ENCODE peak calls at places on chromosome 18, in five cellular contexts. M, C, F, Q and I are unnamed samples.

GRCh38 chr18:54388203-54389142 is 30.8 kb downstream of the C18orf54 start:
- DNase-seq in Q (peak), F (peak), C (peak), M (peak), I (peak)

GRCh38 chr18:47484068-47484467 is 232.6 kb upstream of the SKOR2 start:
- DNase-seq in C (no peak), F (no peak), Q (no peak), M (no peak), I (no peak)

GRCh38 chr18:32450026-32450681 is 20.5 kb downstream of the GAREM1 start:
- DNase-seq in M (no peak), Q (no peak), F (no peak), C (no peak), I (no peak)

GRCh38 chr18:53426656-53427055 is 797.8 kb downstream of the MBD2 start:
- DNase-seq in M (no peak), F (peak), Q (no peak), C (no peak), I (no peak)

GRCh38 chr18:22152093-22152492 is 17.3 kb upstream of the GATA6 start:
- DNase-seq in M (no peak), F (no peak), C (no peak), Q (no peak), I (no peak)

GRCh38 chr18:55534996-55535395 is 53.0 kb downstream of the TCF4 start:
- DNase-seq in F (no peak), C (no peak), Q (no peak), M (no peak), I (no peak)

GRCh38 chr18:70501358-70501757 is 212.5 kb downstream of the SOCS6 start:
- DNase-seq in C (no peak), M (no peak), Q (no peak), F (no peak), I (no peak)

GRCh38 chr18:70826571-70826970 is 537.7 kb downstream of the SOCS6 start:
- DNase-seq in C (no peak), F (no peak), M (no peak), Q (no peak), I (no peak)

GRCh38 chr18:697771-698170 is 14.7 kb downstream of the ENOSF1 start:
- DNase-seq in C (no peak), Q (peak), M (no peak), F (no peak), I (no peak)

GRCh38 chr18:3665780-3666525 is 216.0 kb downstream of the TGIF1 start:
- DNase-seq in Q (peak), M (peak), F (peak), C (peak), I (peak)

GRCh38 chr18:45227004-45227403 is 388.3 kb upstream of the SLC14A2 start:
- DNase-seq in F (no peak), M (peak), C (no peak), Q (peak), I (no peak)

GRCh38 chr18:23503967-23504352 is 649 bp downstream of the RMC1 start:
- DNase-seq in F (no peak), Q (peak), C (no peak), M (peak), I (peak)

GRCh38 chr18:62682396-62682795 is 32.9 kb upstream of the PHLPP1 start:
- DNase-seq in M (no peak), Q (peak), F (peak), C (no peak), I (no peak)

GRCh38 chr18:39843546-39843945 is 2111.5 kb upstream of the PIK3C3 start:
- DNase-seq in F (peak), M (no peak), Q (no peak), C (no peak), I (no peak)

GRCh38 chr18:32801236-32801635 is 28.4 kb upstream of the KLHL14 start:
- DNase-seq in Q (no peak), M (no peak), C (no peak), F (peak), I (no peak)

GRCh38 chr18:68909579-68909978 is 111.7 kb downstream of the CCDC102B start:
- DNase-seq in C (no peak), M (no peak), Q (no peak), F (no peak), I (no peak)

GRCh38 chr18:55477537-55478300 is 110.3 kb downstream of the TCF4 start:
- DNase-seq in Q (no peak), M (peak), F (no peak), C (no peak), I (peak)

GRCh38 chr18:56851774-56852173 is 200.6 kb downstream of the WDR7 start:
- DNase-seq in C (no peak), F (no peak), M (no peak), Q (no peak), I (peak)

GRCh38 chr18:34595673-34596072 is 114.4 kb upstream of the DTNA start:
- DNase-seq in F (peak), Q (peak), M (peak), C (peak), I (no peak)

GRCh38 chr18:59909289-59910036 is 9.7 kb downstream of the PMAIP1 start:
- DNase-seq in M (no peak), Q (no peak), C (no peak), F (no peak), I (no peak)

GRCh38 chr18:5414546-5414945 is 119.0 kb upstream of the ZBTB14 start:
- DNase-seq in M (no peak), F (peak), Q (peak), C (no peak), I (no peak)

GRCh38 chr18:56962322-56962721 is 184.6 kb upstream of the BOD1L2 start:
- DNase-seq in Q (no peak), M (no peak), C (no peak), F (no peak), I (no peak)

GRCh38 chr18:69885381-69885780 is 62.3 kb downstream of the CD226 start:
- DNase-seq in Q (no peak), C (no peak), M (no peak), F (no peak), I (no peak)

DNA sequence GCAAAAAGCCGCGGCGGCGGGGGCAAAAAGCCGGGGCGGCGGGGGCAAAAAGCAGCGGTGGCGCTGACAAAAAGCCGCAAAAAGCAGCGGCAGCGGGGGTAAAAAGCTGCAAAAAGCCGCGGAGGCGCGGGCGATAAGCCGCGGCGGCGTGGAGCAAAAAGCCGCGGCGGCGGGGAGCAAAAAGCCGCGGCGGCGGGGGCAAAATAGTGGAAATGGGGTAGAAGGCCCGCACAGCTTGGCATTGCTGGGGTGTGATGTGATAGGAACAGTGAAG is 450.1 kb downstream of the ANKRD30B start:
- DNase-seq in Q (no peak), F (no peak), M (peak), C (no peak), I (no peak)
- H3K4me3 ChIP-seq in Q (no peak), F (no peak), M (peak), C (no peak), I (no peak)

GRCh38 chr18:76564117-76564516 is 69.1 kb upstream of the ZNF516 start:
- DNase-seq in F (no peak), M (peak), C (peak), Q (no peak), I (no peak)

GRCh38 chr18:76566987-76567386 is 71.9 kb upstream of the ZNF516 start:
- DNase-seq in C (no peak), M (no peak), F (no peak), Q (no peak), I (no peak)

GRCh38 chr18:76565238-76566173 is 70.5 kb upstream of the ZNF516 start:
- DNase-seq in F (peak), C (no peak), Q (peak), M (peak), I (no peak)

GRCh38 chr18:76562286-76562840 is 67.3 kb upstream of the ZNF516 start:
- DNase-seq in C (no peak), Q (no peak), M (no peak), F (no peak), I (no peak)

GRCh38 chr18:76564636-76565237 is 69.7 kb upstream of the ZNF516 start:
- DNase-seq in C (no peak), F (no peak), M (no peak), Q (no peak), I (no peak)
- H2AFZ ChIP-seq in C (peak), F (no peak), M (peak), Q (no peak), I (no peak)

GRCh38 chr18:8218263-8218662 is 391.0 kb upstream of the RAB12 start:
- DNase-seq in F (peak), M (no peak), C (no peak), Q (peak), I (no peak)

GRCh38 chr18:8208716-8209115 is 400.5 kb upstream of the RAB12 start:
- DNase-seq in Q (no peak), F (no peak), C (no peak), M (no peak), I (no peak)

GRCh38 chr18:8215741-8216140 is 393.5 kb upstream of the RAB12 start:
- DNase-seq in F (no peak), Q (peak), C (no peak), M (no peak), I (no peak)

GRCh38 chr18:8217041-8217564 is 392.1 kb upstream of the RAB12 start:
- DNase-seq in F (peak), M (no peak), Q (peak), C (no peak), I (no peak)

DNA sequence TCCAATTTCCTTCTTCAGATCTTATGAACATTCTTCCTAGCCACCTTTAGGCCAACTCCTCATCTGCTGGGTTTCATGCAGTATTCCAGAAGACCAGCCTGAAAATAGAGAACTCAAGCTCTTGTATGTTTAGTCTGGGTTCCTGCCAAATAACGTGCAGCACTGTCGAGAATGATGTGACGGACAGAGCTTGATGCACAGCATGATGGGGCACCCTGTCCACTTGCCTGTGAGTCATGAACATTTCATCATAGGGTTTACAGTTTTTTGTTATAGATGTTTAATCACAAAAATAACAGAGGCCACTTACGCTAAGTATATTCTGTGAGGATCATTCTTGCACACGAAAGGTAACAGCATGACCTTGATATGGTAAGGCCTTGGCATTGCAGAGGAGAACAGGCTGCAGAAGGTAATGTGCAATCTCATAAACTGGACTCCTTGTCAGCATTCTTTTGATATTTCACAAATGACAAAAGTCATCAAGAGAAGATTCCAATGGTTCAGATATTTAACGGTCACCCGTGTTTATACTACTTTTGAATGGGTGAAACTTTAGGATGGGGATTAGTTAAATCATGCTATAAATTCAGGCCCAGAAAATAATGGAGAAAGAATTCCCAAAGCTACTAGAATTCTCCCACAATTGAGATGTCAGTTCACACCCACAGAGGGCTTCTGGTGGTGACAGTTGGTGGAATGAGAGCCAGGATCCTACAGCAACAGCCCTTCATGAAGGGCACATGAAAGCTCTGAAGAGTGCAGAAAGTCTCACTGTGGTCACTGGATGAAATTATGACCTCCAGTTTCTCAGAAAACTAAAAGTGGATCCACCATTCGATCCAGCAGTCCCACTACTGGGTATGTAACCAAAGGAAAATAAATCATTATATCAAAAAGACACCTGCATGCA is 396.1 kb upstream of the RAB12 start:
- DNase-seq in Q (no peak), F (no peak), C (no peak), M (peak), I (no peak)
- TF ChIP-seq EZH2phosphoT487 in Q (no peak), F (no peak), C (no peak), M (no peak), I (no peak)

GRCh38 chr18:29523371-29523770 is 1346.4 kb upstream of the CDH2 start:
- DNase-seq in Q (no peak), F (no peak), M (no peak), C (no peak), I (no peak)
- H3K4me3 ChIP-seq in Q (no peak), F (no peak), M (no peak), C (no peak), I (no peak)

GRCh38 chr18:12276736-12277554 is 22.8 kb downstream of the CIDEA start:
- DNase-seq in F (no peak), C (no peak), Q (no peak), M (no peak), I (no peak)

GRCh38 chr18:12278765-12279682 is 24.9 kb downstream of the CIDEA start:
- DNase-seq in C (no peak), M (peak), Q (peak), F (peak), I (no peak)

GRCh38 chr18:12274793-12275192 is 20.6 kb downstream of the CIDEA start:
- DNase-seq in M (no peak), C (no peak), F (no peak), Q (no peak), I (no peak)

GRCh38 chr18:12279781-12280531 is 25.8 kb downstream of the CIDEA start:
- DNase-seq in Q (no peak), F (no peak), M (no peak), C (no peak), I (no peak)

DNA sequence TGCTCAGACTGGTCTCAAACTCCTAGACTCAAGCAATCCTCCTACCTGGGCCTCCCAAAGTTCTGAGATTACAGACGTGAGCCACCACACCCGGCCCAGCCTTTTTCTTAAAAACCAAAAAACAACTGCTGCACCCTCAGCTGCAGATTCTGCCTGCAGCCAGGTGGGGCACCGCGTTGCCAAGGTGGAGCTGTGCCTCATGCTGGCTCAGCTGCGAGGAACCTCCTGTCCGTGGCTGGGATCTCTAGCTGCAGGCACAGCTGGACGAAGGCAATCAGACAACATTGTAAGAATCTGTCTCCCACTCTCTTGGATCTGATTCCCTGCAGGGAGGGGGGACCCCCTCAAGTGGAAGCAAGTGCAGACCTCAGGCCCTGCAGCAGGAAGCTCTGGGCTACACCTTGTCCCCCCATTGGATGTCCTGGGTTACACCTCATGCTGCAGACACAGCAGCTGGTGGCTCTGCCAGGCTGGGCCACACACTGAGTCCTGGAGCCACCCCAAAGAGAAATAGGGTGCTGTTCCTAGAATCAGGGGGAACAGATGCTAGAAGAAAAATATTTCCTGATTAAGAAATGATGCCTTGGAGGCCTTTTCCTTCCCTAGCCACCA is 24.1 kb downstream of the CIDEA start:
- DNase-seq in F (peak), M (peak), C (no peak), Q (peak), I (peak)
- H2AFZ ChIP-seq in F (no peak), M (peak), C (no peak), Q (peak), I (peak)

GRCh38 chr18:43663159-43663558 is 385.9 kb upstream of the SYT4 start:
- DNase-seq in C (no peak), F (no peak), Q (no peak), M (no peak), I (no peak)

GRCh38 chr18:43668866-43669265 is 391.6 kb upstream of the SYT4 start:
- DNase-seq in Q (no peak), F (no peak), C (no peak), M (no peak), I (no peak)

GRCh38 chr18:43662657-43663056 is 385.4 kb upstream of the SYT4 start:
- DNase-seq in F (no peak), M (peak), Q (no peak), C (no peak), I (no peak)

GRCh38 chr18:43664487-43665008 is 387.3 kb upstream of the SYT4 start:
- DNase-seq in F (no peak), Q (no peak), M (peak), C (no peak), I (no peak)

DNA sequence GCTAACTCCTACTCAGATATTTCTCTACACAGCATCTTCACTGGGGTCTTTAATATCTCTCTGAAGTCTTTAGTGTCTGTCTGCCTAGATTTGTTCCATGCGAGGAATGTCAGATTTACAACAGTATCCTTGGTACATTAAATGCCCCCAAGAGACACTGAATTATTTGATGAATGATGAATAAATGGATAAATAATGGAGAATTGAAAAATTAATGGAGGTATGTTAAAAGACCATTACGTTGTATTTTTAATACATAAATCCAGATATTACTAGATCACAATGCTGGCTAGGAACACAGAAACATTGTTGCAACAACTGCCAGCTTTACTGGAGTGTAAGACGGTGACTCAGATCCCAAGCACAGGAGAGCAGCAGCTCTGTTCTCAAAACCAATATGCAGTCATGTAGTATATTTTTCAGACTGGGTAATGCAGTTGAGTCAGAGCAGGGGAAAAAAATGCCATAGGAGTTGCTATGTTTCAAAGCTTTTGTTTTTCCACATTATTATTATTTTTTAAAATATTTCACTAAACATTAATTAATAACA is 388.0 kb upstream of the SYT4 start:
- DNase-seq in C (no peak), Q (no peak), F (no peak), M (peak), I (no peak)
- TF ChIP-seq EZH2phosphoT487 in C (no peak), Q (no peak), F (no peak), M (no peak), I (no peak)

GRCh38 chr18:49490246-49490762 is 3.3 kb upstream of the C18orf32 start:
- DNase-seq in C (no peak), Q (no peak), M (peak), F (no peak), I (no peak)
- H3K4me3 ChIP-seq in C (peak), Q (peak), M (peak), F (peak), I (peak)

DNA sequence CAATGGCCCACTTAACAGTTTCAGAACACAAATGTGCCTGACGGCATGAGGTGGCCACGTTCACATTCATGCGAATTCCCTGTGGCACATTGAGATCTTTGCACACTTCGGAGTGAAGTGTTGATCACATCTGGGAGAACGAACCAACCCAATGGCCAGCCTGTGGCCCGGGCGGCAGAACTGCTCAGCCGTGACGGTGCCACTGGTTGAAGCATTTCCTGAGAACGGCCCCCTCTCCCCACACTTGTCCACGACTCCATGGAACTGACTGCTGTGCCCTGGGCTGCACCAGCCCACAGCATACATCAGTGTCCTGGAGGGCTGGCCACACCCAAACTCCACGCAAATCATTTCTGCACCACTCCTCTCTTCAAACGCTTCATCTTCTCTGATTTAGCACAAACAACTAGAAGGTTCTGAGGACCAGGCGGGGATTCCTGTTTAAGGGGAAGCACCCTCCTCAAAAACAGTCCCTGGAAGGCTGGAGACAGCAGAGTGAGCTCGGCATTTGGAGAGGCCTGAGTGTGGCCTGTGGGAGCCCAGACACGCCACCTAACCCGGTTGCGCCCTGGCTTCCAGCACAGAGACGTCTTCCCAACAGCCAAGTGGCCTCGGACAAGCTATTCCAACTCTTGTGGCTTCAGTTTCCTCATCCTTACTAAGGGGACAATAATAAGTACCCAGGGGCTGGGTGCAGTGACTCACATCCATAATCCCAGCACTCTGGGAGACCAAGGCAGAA is 9.9 kb upstream of the SALL3 start:
- DNase-seq in Q (no peak), C (no peak), F (no peak), M (no peak), I (no peak)
- H2AFZ ChIP-seq in Q (no peak), C (no peak), F (no peak), M (no peak), I (no peak)